ENCODE peak calls at places on chromosomes 7 and 10, in eight cellular contexts. W is SK-N-SH treated with all-trans-retinoic acid at 6 μM for 48 hours; M is heart left ventricle; V is foreskin keratinocyte; Q is aorta; J is naive thymus-derived CD4-positive, alpha-beta T cell; G is upper lobe of right lung; U is stimulated activated naive CD8-positive, alpha-beta T cell treated with anti-CD3 and anti-CD28 coated beads, Interleukin-15, amount 100 ng/mL, for 72 hours. A is an unnamed sample.

GRCh38 chr7:146090023-146090645 is 26.5 kb upstream of the CNTNAP2 start:
- ATAC-seq in W (peak), M (no peak), V (peak), Q (no peak), J (peak), G (peak), U (peak), A (no peak)

GRCh38 chr7:38451840-38452239 is 178.4 kb upstream of the TARP start:
- ATAC-seq in W (peak), M (peak), V (no peak), Q (no peak), J (no peak), G (no peak), U (no peak), A (no peak)

GRCh38 chr7:55549457-55549856 is 22.8 kb downstream of the VOPP1 start:
- ATAC-seq in W (no peak), M (no peak), V (no peak), Q (no peak), J (no peak), G (no peak), U (no peak), A (no peak)

GRCh38 chr7:105187302-105188169 is 173.5 kb downstream of the KMT2E start:
- ATAC-seq in W (no peak), M (no peak), V (peak), Q (no peak), J (no peak), G (no peak), U (no peak), A (no peak)

GRCh38 chr7:101942603-101943210 is 125.3 kb downstream of the CUX1 start:
- ATAC-seq in W (no peak), M (no peak), V (peak), Q (no peak), J (no peak), G (no peak), U (no peak), A (no peak)

GRCh38 chr10:30445716-30446115 is 11.7 kb downstream of the MAP3K8 start:
- ATAC-seq in W (peak), M (peak), V (peak), Q (peak), J (no peak), G (no peak), U (no peak), A (peak)

GRCh38 chr7:135710417-135711138 is 17.4 kb downstream of the SLC13A4 start:
- ATAC-seq in W (no peak), M (no peak), V (no peak), Q (peak), J (peak), G (peak), U (peak), A (no peak)

GRCh38 chr10:73887038-73888015 is 13.0 kb upstream of the CAMK2G start:
- ATAC-seq in W (peak), M (peak), V (peak), Q (peak), J (no peak), G (peak), U (no peak), A (peak)

GRCh38 chr10:128779457-128779856 is 653.2 kb upstream of the MKI67 start:
- ATAC-seq in W (no peak), M (no peak), V (no peak), Q (no peak), J (no peak), G (no peak), U (no peak), A (no peak)

GRCh38 chr7:94452257-94452656 is 57.4 kb upstream of the CASD1 start:
- ATAC-seq in W (no peak), M (peak), V (no peak), Q (no peak), J (no peak), G (peak), U (no peak), A (no peak)

GRCh38 chr7:19110026-19110777 is 7.2 kb downstream of the TWIST1 start:
- ATAC-seq in W (no peak), M (no peak), V (no peak), Q (no peak), J (no peak), G (no peak), U (no peak), A (no peak)

GRCh38 chr10:36450385-36450784 is 675.0 kb upstream of the ANKRD30A start:
- ATAC-seq in W (peak), M (peak), V (no peak), Q (peak), J (no peak), G (peak), U (no peak), A (peak)

GRCh38 chr10:119198438-119198837 is 8.9 kb upstream of the GRK5 start:
- ATAC-seq in W (peak), M (no peak), V (no peak), Q (no peak), J (no peak), G (peak), U (no peak), A (no peak)

GRCh38 chr7:75662579-75663301 is 76.0 kb downstream of the HIP1 start:
- ATAC-seq in W (no peak), M (no peak), V (no peak), Q (no peak), J (peak), G (no peak), U (no peak), A (no peak)

GRCh38 chr7:95509199-95509598 is 23.5 kb downstream of the ASB4 start:
- ATAC-seq in W (peak), M (no peak), V (peak), Q (no peak), J (no peak), G (no peak), U (peak), A (no peak)

GRCh38 chr7:156473476-156474240 is 166.9 kb upstream of the RNF32 start:
- ATAC-seq in W (peak), M (no peak), V (peak), Q (no peak), J (no peak), G (peak), U (no peak), A (no peak)

GRCh38 chr10:64209574-64209973 is 688.4 kb downstream of the REEP3 start:
- ATAC-seq in W (no peak), M (peak), V (no peak), Q (no peak), J (no peak), G (no peak), U (no peak), A (peak)

GRCh38 chr7:116588225-116588624 is 63.4 kb downstream of the CAV1 start:
- ATAC-seq in W (peak), M (peak), V (peak), Q (peak), J (peak), G (peak), U (peak), A (no peak)

GRCh38 chr7:4131043-4131442 is 551.1 kb upstream of the FOXK1 start:
- ATAC-seq in W (no peak), M (no peak), V (no peak), Q (no peak), J (no peak), G (no peak), U (no peak), A (no peak)